ENCODE peak calls at places on chromosomes 13 and 19, in four cellular contexts. D is K562, Y is SK-N-SH, M is HepG2. T is an unnamed sample.
A peak's percentile ranks its signal among the peaks of the same experiment; 100 is the strongest.

GRCh38 chr13:20461481-20461859 is 64.2 kb downstream of the CRYL1 start:
- DNase-seq in D (no peak), Y (no peak), M (no peak), T (no peak)

GRCh38 chr13:76667551-76667950 is 218.7 kb downstream of the KCTD12 start:
- DNase-seq in Y (peak; percentile 4), D (no peak), M (no peak), T (no peak)

GRCh38 chr13:40456397-40456958 is 210.0 kb downstream of the FOXO1 start:
- DNase-seq in D (no peak), Y (no peak), M (no peak), T (no peak)

GRCh38 chr13:26230703-26231102 is 8.6 kb upstream of the RNF6 start:
- DNase-seq in D (no peak), Y (peak; percentile 42), M (no peak), T (no peak)

GRCh38 chr19:42095814-42096230 is 19.9 kb downstream of the ZNF574 start:
- DNase-seq in Y (no peak), D (peak; percentile 87), M (no peak), T (no peak)

GRCh38 chr13:54029720-54030119 is 1001.1 kb downstream of the OLFM4 start:
- DNase-seq in M (no peak), Y (no peak), D (no peak), T (no peak)

GRCh38 chr19:37981785-37982475 is 74.9 kb downstream of the SIPA1L3 start:
- DNase-seq in D (no peak), Y (no peak), M (no peak), T (no peak)

GRCh38 chr19:35500611-35501010 is 10.3 kb upstream of the KRTDAP start:
- DNase-seq in D (no peak), M (no peak), Y (no peak), T (no peak)

GRCh38 chr13:46637213-46637612 is 84.2 kb downstream of the LRCH1 start:
- DNase-seq in Y (no peak), D (no peak), M (no peak), T (no peak)

GRCh38 chr19:6091771-6092291 is 18.5 kb downstream of the RFX2 start:
- DNase-seq in D (no peak), Y (no peak), M (no peak), T (no peak)

GRCh38 chr19:13143135-13143534 is 7.0 kb downstream of the STX10 start:
- DNase-seq in Y (no peak), D (no peak), M (peak; percentile 51), T (no peak)

GRCh38 chr19:57656346-57656745 is 12.4 kb upstream of the ZSCAN4 start:
- DNase-seq in D (no peak), M (no peak), Y (no peak), T (no peak)

GRCh38 chr19:46998445-46999142 is 21.0 kb upstream of the NPAS1 start:
- DNase-seq in M (no peak), D (no peak), Y (no peak), T (no peak)
- TF ChIP-seq NFIC in M (no peak), D (no peak), Y (no peak), T (no peak)

DNA sequence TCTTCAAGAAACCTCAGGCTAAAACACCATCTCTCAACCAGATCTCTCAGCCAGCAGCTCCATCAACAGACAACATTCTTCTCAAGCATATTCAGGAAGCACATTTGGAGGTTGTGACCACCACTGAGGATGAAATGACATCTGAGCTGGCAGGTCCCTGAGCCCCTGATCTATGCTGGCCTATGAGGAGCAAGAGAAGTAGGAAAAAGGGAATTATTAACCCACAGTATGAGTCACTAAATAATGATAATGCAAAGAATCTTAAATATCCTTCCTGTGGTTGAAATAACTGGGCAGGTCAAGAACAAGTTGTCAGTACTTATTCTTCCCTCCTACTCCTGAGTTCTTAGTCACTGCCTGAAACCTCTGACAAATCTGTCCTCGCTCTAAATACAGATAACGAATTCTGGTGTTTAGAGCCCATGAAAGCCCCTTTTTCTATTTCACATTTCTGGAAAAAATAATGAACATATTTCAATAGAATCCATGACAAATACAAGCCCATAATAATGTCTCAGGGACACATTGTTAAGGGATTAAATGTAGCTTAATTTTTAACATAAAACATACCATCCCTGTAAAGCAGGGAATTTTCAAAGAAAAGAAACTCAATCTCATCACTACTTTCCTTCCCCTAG is 225.8 kb upstream of the IRS2 start:
- DNase-seq in M (peak; percentile 3), D (no peak), Y (no peak), T (no peak)
- TF ChIP-seq NFIC in M (no peak), D (no peak), Y (peak; percentile 96), T (no peak)

GRCh38 chr13:35475960-35476943 is at the start of gene MAB21L1:
- DNase-seq in D (no peak), M (no peak), Y (peak; percentile 90), T (no peak)
- TF ChIP-seq NFIC in D (no peak), M (no peak), Y (peak; percentile 10), T (no peak)

GRCh38 chr19:10670876-10671804 is 17.0 kb downstream of the ILF3 start:
- DNase-seq in D (no peak), Y (no peak), M (no peak), T (no peak)
- TF ChIP-seq NFIC in D (no peak), Y (no peak), M (no peak), T (no peak)

GRCh38 chr13:44352202-44352601 is 21.4 kb upstream of the SERP2 start:
- DNase-seq in M (no peak), Y (no peak), D (no peak), T (no peak)
- TF ChIP-seq NFIC in M (no peak), Y (no peak), D (no peak), T (no peak)

DNA sequence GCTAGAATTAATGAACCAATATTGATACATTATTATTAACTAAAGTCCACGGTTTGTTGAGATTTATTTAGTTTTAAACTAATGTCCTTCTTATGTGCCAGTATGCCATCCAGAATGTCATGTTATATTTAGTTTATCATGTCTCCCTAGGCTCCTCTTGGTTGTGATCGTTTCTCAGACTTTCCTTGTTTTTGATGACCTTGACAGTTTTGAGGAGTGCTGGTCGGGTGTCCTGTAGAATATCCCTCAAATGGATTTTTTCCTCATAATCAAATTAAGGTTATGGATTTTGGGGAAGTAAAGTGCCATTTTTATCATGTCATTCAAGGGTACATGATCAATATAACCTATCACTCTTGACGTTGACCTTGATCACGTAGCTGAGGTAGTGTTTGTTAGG is 6.1 kb upstream of the ZNF45 start:
- DNase-seq in D (no peak), Y (no peak), M (no peak), T (no peak)
- TF ChIP-seq NFIC in D (no peak), Y (no peak), M (no peak), T (no peak)

GRCh38 chr19:21482863-21483276 is 22.5 kb upstream of the ZNF429 start:
- DNase-seq in Y (peak; percentile 81), M (peak; percentile 6), D (peak; percentile 30), T (no peak)

GRCh38 chr19:21487969-21488368 is 17.4 kb upstream of the ZNF429 start:
- DNase-seq in Y (no peak), M (no peak), D (no peak), T (no peak)

GRCh38 chr19:21484631-21485030 is 20.8 kb upstream of the ZNF429 start:
- DNase-seq in M (no peak), Y (no peak), D (no peak), T (no peak)

DNA sequence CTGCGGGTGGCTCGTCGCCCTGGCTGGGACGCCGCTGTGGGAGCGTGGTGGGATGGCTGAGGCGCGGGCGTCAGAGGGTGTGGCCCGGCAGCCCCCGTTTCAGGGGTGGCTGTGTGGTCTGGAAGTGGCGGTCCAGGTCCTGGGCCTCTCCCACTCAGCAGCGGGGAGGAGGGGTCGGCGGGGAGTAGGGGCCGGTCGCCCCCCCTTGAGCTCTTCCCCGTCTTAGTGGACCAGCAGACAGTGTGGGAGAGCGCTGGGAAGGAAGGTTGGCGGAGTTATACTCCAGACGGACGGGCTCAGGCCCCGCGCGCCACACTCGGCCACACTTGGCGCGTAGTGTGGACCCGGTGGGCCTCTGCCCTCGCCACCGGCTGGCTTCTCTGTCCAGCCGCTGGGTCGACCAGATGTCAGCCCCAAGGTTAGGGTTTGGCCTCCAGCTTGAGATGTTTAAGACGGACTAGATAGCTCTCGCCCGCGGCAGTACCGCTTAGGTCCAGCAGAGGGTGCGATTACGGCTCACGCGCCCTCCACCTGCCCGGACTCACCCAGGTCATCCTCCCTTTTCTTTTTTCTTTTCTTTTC is 21.7 kb upstream of the ZNF429 start:
- DNase-seq in D (peak; percentile 38), Y (peak; percentile 85), M (no peak), T (no peak)
- TF ChIP-seq NFIC in D (no peak), Y (no peak), M (no peak), T (no peak)

T was measured in GM12878.